ENCODE peak calls at places on chromosomes 12 and 14, in eight cellular contexts. L is activated naive CD8-positive, alpha-beta T cell treated with anti-CD3 and anti-CD28 coated beads, Interleukin-2, amount 50 U/mL, for 24 hours; E is DND-41; V is stimulated activated naive B cell treated with anti-CD40 and anti-IgM and Interleukin-4, amounts not matched to agents 10 μg/mL and 1 μg/mL and 100 μg/mL, for 72 hours; N is effector memory CD8-positive, alpha-beta T cell; T is RWPE2; D is activated B cell treated with CpG ODN at 0.5 μM for 24 hours; O is naive thymus-derived CD4-positive, alpha-beta T cell. Y is an unnamed sample.
A peak's percentile ranks its signal among the peaks of the same experiment; 100 is the strongest.

GRCh38 chr14:49617846-49618519 is 2.4 kb downstream of the RPL36AL start:
- ATAC-seq in L (no peak), E (no peak), V (no peak), N (no peak), T (no peak), D (no peak), O (no peak), Y (no peak)

GRCh38 chr14:42174357-42174756 is 567.7 kb downstream of the LRFN5 start:
- ATAC-seq in L (no peak), E (no peak), V (no peak), N (no peak), T (no peak), D (no peak), O (no peak), Y (no peak)

GRCh38 chr14:105388976-105389375 is 9.4 kb upstream of the TEX22 start:
- ATAC-seq in L (no peak), E (no peak), V (no peak), N (no peak), T (peak; percentile 9), D (no peak), O (no peak), Y (no peak)

GRCh38 chr14:75877292-75877691 is 104.5 kb downstream of the TGFB3 start:
- ATAC-seq in L (peak; percentile 35), E (peak; percentile 77), V (no peak), N (no peak), T (peak; percentile 47), D (no peak), O (no peak), Y (no peak)

GRCh38 chr12:132640936-132641335 is 22.4 kb downstream of the P2RX2 start:
- ATAC-seq in L (no peak), E (no peak), V (no peak), N (no peak), T (no peak), D (no peak), O (no peak), Y (no peak)

GRCh38 chr12:132367401-132367851 is 38.0 kb upstream of the GALNT9 start:
- ATAC-seq in L (no peak), E (no peak), V (no peak), N (no peak), T (no peak), D (no peak), O (no peak), Y (no peak)

GRCh38 chr14:104206281-104206904 is 68.0 kb downstream of the KIF26A start:
- ATAC-seq in L (no peak), E (no peak), V (no peak), N (no peak), T (peak; percentile 28), D (no peak), O (no peak), Y (no peak)

GRCh38 chr14:56846970-56847928 is 37.0 kb upstream of the OTX2 start:
- ATAC-seq in L (no peak), E (no peak), V (no peak), N (no peak), T (no peak), D (no peak), O (no peak), Y (no peak)

GRCh38 chr12:132803883-132804282 is 24.8 kb downstream of the GOLGA3 start:
- ATAC-seq in L (no peak), E (no peak), V (no peak), N (no peak), T (no peak), D (no peak), O (no peak), Y (no peak)

Y was measured in activated CD4-positive, CD25-positive, alpha-beta regulatory T cell treated with anti-CD3 and anti-CD28 coated beads, Interleukin-2, amount 50 U/mL, for 24 hours.